ENCODE peak calls at places on chromosomes 13 and 19, in four cellular contexts. W is psoas muscle, F is activated B cell treated with CpG ODN at 0.5 μM for 24 hours, I is cardiac muscle cell. B is an unnamed sample.

GRCh38 chr19:18401580-18402112 is 4.2 kb upstream of the LRRC25 start:
- DNase-seq in F (peak), I (no peak), W (peak), B (no peak)

GRCh38 chr19:39265321-39265916 is 2.8 kb upstream of the IFNL2 start:
- DNase-seq in W (no peak), F (no peak), I (no peak), B (no peak)

GRCh38 chr19:771332-771785 is 20.4 kb downstream of the MISP start:
- DNase-seq in F (no peak), W (peak), I (peak), B (no peak)

GRCh38 chr19:19642506-19643157 is 825 bp downstream of the GMIP start:
- DNase-seq in I (no peak), F (no peak), W (no peak), B (peak)

GRCh38 chr13:37068962-37069361 is 9.5 kb upstream of the SUPT20H start:
- DNase-seq in F (no peak), W (no peak), I (no peak), B (no peak)

GRCh38 chr13:20399515-20399914 is 126.1 kb downstream of the CRYL1 start:
- DNase-seq in I (no peak), W (no peak), F (no peak), B (no peak)

GRCh38 chr13:79775830-79776229 is 294.9 kb downstream of the NDFIP2 start:
- DNase-seq in I (peak), W (no peak), F (no peak), B (no peak)

GRCh38 chr13:43878897-43879322 is 630 bp downstream of the CCDC122 start:
- DNase-seq in F (no peak), W (peak), I (peak), B (peak)

GRCh38 chr19:37931941-37932655 is 25.1 kb downstream of the SIPA1L3 start:
- DNase-seq in F (peak), I (peak), W (peak), B (no peak)

GRCh38 chr13:100128838-100129237 is 39.9 kb downstream of the PCCA start:
- DNase-seq in I (no peak), W (no peak), F (no peak), B (no peak)

GRCh38 chr19:45125975-45126493 is 33.1 kb downstream of the PPP1R37 start:
- DNase-seq in W (peak), I (peak), F (peak), B (peak)

GRCh38 chr19:56211718-56212117 is 9.6 kb downstream of the ZSCAN5C start:
- DNase-seq in I (no peak), F (no peak), W (no peak), B (no peak)

GRCh38 chr19:40147693-40148347 is 43.4 kb upstream of the MAP3K10 start:
- DNase-seq in F (no peak), I (no peak), W (no peak), B (no peak)

GRCh38 chr13:33262069-33262487 is 23.5 kb downstream of the STARD13 start:
- DNase-seq in W (no peak), F (no peak), I (no peak), B (no peak)

GRCh38 chr19:6414033-6414643 is 10.5 kb downstream of the KHSRP start:
- DNase-seq in F (no peak), W (no peak), I (no peak), B (no peak)
- TF ChIP-seq CTCF in F (no peak), W (no peak), I (no peak), B (no peak)

GRCh38 chr13:78586706-78587105 is 16.6 kb downstream of the POU4F1 start:
- DNase-seq in F (no peak), W (no peak), I (peak), B (no peak)
- TF ChIP-seq CTCF in F (no peak), W (no peak), I (peak), B (no peak)

GRCh38 chr19:28943651-28944050 is 269.3 kb downstream of the UQCRFS1 start:
- DNase-seq in F (no peak), I (no peak), W (no peak), B (no peak)
- TF ChIP-seq CTCF in F (no peak), I (no peak), W (no peak), B (no peak)

DNA sequence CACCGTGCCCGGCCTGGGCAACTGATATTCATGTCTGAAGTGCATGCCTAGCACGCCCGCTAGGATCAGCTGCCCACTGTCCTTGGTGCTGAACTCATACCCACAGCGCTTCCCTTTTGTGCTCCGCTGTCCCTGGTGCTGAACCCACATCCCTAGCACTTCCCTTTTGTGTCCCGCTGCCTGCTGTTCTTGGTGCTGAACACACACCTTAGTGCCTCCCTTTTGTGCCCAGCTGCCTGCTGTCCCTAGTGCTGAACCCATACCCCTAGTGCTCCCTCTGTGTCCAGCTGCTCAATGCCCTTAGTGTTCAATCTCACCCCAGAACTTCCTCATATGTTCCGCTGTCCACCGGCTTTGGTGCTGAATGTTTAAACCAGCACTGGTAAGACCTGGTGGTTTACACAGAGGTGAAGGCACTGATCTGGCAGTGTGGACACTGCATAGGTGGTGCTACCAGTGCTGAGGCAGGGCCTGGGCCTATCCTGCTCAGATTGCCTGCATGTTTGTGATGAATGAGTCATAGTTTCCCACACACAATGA is 26.3 kb upstream of the SIGLEC11 start:
- DNase-seq in W (peak), F (peak), I (peak), B (peak)
- TF ChIP-seq CTCF in W (no peak), F (no peak), I (no peak), B (no peak)

DNA sequence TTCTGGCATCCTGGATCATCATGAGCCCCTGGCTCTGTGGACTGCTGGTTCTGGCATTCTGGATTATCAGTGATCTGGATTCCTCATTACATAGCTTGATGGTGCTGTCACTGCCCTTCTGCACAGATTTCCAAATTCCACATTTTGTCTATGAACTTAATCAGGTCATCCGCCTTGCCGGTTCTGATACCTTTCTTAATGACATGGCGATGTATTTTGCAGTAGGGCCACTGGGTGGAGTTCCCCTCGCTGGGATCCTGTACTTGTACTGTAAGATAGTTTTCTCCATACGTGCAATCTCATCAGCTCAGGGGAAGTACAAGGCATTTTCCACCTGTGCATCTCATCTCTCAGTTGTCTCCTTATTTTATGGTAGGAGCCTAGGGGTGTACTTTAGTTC is 24.4 kb upstream of the OR7C2 start:
- DNase-seq in F (no peak), W (no peak), I (no peak), B (no peak)
- TF ChIP-seq CTCF in F (no peak), W (no peak), I (no peak), B (no peak)

DNA sequence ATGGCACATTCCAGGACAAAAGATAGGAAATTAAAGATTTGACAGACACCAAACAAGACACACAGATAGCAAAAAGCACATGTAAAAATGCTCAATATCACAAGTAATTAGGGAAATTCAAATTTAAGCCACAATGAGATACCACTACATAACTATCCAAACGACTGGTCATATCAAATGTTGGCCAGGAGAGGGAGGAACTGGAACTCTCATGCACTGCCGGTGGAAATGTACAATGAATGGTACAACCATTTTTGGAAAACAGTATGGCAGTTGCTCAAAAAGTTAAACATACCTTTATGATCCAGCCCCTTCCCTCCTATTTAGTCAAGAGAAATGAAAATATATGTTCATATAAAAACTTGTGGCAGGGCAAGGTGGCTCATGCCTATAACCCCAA is 36.8 kb upstream of the CYP2S1 start:
- DNase-seq in W (no peak), F (no peak), I (no peak), B (no peak)
- TF ChIP-seq CTCF in W (no peak), F (no peak), I (peak), B (no peak)

DNA sequence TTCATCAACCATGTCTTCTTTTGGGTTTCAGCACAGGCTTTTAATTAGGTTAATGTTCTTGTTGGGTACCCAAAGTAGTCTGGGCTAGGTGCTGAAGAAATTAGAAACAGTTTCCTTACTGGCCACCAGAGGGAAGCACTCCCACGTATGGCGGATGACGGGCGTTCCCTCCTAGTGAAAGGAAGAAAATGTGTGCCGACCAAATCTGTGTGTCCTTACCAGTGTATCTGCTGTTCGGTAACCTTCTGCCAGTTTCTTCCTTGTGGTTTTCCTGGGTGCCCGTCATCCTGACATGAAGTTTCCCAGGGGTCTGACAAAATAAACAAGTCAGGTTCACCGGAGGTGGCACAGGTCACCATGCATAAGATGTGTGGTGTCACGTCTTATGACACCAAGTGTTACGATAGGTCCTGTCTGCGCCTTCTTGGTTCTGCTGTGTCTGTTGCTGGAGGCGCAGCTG is 6.0 kb upstream of the WDR88 start:
- DNase-seq in F (peak), I (peak), W (peak), B (peak)
- TF ChIP-seq CTCF in F (no peak), I (peak), W (peak), B (peak)

DNA sequence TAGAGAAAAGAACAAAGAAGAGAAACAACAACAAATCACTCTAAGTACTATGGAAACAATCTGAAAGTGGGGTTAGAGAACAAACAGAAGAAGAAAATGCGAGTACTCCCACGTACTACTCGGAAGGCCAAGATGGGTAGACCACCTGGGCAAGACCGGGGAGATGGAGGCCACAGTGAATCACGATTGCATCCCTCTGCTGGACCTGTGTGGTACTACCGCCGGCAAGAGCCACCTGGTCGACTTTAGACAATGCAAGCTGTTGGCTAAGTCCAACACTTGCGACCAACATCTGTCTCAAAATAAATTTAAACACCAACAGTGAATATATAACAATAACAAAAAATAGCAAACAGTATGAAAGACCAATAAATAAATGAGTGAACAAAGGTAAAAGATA is 45.5 kb upstream of the ZNF91 start:
- DNase-seq in I (no peak), W (no peak), F (no peak), B (no peak)
- TF ChIP-seq CTCF in I (peak), W (peak), F (no peak), B (no peak)

GRCh38 chr13:94033098-94033497 is 446.4 kb downstream of the DCT start:
- DNase-seq in I (no peak), W (no peak), F (no peak), B (no peak)

GRCh38 chr13:94028234-94029145 is 451.0 kb downstream of the DCT start:
- DNase-seq in W (no peak), F (no peak), I (peak), B (no peak)

GRCh38 chr13:94031609-94032008 is 447.9 kb downstream of the DCT start:
- DNase-seq in I (peak), F (no peak), W (no peak), B (no peak)

GRCh38 chr13:94033830-94034642 is 445.4 kb downstream of the DCT start:
- DNase-seq in I (no peak), F (no peak), W (no peak), B (no peak)

GRCh38 chr13:94030415-94031119 is 448.9 kb downstream of the DCT start:
- DNase-seq in W (no peak), I (peak), F (no peak), B (no peak)
- TF ChIP-seq CTCF in W (no peak), I (no peak), F (no peak), B (no peak)

GRCh38 chr19:5711713-5712161 is 8.2 kb downstream of the LONP1 start:
- DNase-seq in I (no peak), W (no peak), F (no peak), B (no peak)
- TF ChIP-seq CTCF in I (no peak), W (no peak), F (no peak), B (no peak)

B was measured in natural killer cell.